ENCODE peak calls at places on chromosomes 16 and 17, in ten cellular contexts. One of them, this sample, is unnamed.

GRCh38 chr17:49213399-49213798 is 2.9 kb downstream of the ABI3 start:
- DNase-seq in CD8-positive, alpha-beta T cell: no peak
- DNase-seq in AG04450: no peak
- DNase-seq in neural progenitor cell: no peak
- DNase-seq in body of pancreas: no peak
- DNase-seq in PC-3: no peak
- DNase-seq in upper lobe of right lung: no peak
- DNase-seq in heart right ventricle: no peak
- DNase-seq in breast epithelium: no peak
- DNase-seq in A549: no peak
- DNase-seq in this sample: no peak

GRCh38 chr17:3691539-3692166 is 4.3 kb downstream of the P2RX5 start:
- DNase-seq in CD8-positive, alpha-beta T cell: no peak
- DNase-seq in AG04450: no peak
- DNase-seq in neural progenitor cell: no peak
- DNase-seq in body of pancreas: no peak
- DNase-seq in PC-3: no peak
- DNase-seq in upper lobe of right lung: no peak
- DNase-seq in heart right ventricle: no peak
- DNase-seq in breast epithelium: no peak
- DNase-seq in A549: no peak
- DNase-seq in this sample: no peak

GRCh38 chr16:119835-120234 is 18.6 kb downstream of the NPRL3 start:
- DNase-seq in CD8-positive, alpha-beta T cell: no peak
- DNase-seq in AG04450: no peak
- DNase-seq in neural progenitor cell: no peak
- DNase-seq in body of pancreas: no peak
- DNase-seq in PC-3: no peak
- DNase-seq in upper lobe of right lung: no peak
- DNase-seq in heart right ventricle: no peak
- DNase-seq in breast epithelium: no peak
- DNase-seq in A549: no peak
- DNase-seq in this sample: no peak

GRCh38 chr16:4200000-4200780 is 41.7 kb downstream of the SRL start:
- DNase-seq in CD8-positive, alpha-beta T cell: peak
- DNase-seq in AG04450: peak
- DNase-seq in neural progenitor cell: peak
- DNase-seq in body of pancreas: peak
- DNase-seq in PC-3: peak
- DNase-seq in upper lobe of right lung: peak
- DNase-seq in heart right ventricle: peak
- DNase-seq in breast epithelium: peak
- DNase-seq in A549: peak
- DNase-seq in this sample: no peak

GRCh38 chr17:72822358-72823023 is 270.0 kb downstream of the SLC39A11 start:
- DNase-seq in CD8-positive, alpha-beta T cell: no peak
- DNase-seq in AG04450: no peak
- DNase-seq in neural progenitor cell: no peak
- DNase-seq in body of pancreas: no peak
- DNase-seq in PC-3: peak
- DNase-seq in upper lobe of right lung: no peak
- DNase-seq in heart right ventricle: no peak
- DNase-seq in breast epithelium: no peak
- DNase-seq in A549: no peak
- DNase-seq in this sample: no peak

GRCh38 chr16:50498756-50499155 is 49.4 kb upstream of the NKD1 start:
- DNase-seq in CD8-positive, alpha-beta T cell: no peak
- DNase-seq in AG04450: no peak
- DNase-seq in neural progenitor cell: no peak
- DNase-seq in body of pancreas: no peak
- DNase-seq in PC-3: no peak
- DNase-seq in upper lobe of right lung: no peak
- DNase-seq in heart right ventricle: no peak
- DNase-seq in breast epithelium: no peak
- DNase-seq in A549: no peak
- DNase-seq in this sample: no peak

GRCh38 chr17:76266244-76266938 is 1.2 kb downstream of the UBALD2 start:
- DNase-seq in CD8-positive, alpha-beta T cell: no peak
- DNase-seq in AG04450: no peak
- DNase-seq in neural progenitor cell: no peak
- DNase-seq in body of pancreas: no peak
- DNase-seq in PC-3: no peak
- DNase-seq in upper lobe of right lung: no peak
- DNase-seq in heart right ventricle: no peak
- DNase-seq in breast epithelium: no peak
- DNase-seq in A549: peak
- DNase-seq in this sample: no peak

GRCh38 chr17:19647697-19648474 is 665 bp upstream of the ALDH3A2 start:
- DNase-seq in CD8-positive, alpha-beta T cell: peak
- DNase-seq in AG04450: no peak
- DNase-seq in neural progenitor cell: peak
- DNase-seq in body of pancreas: peak
- DNase-seq in PC-3: peak
- DNase-seq in upper lobe of right lung: peak
- DNase-seq in heart right ventricle: peak
- DNase-seq in breast epithelium: peak
- DNase-seq in A549: peak
- DNase-seq in this sample: no peak

GRCh38 chr17:75832164-75832651 is 12.0 kb downstream of the UNC13D start:
- DNase-seq in CD8-positive, alpha-beta T cell: peak
- DNase-seq in AG04450: no peak
- DNase-seq in neural progenitor cell: no peak
- DNase-seq in body of pancreas: no peak
- DNase-seq in PC-3: peak
- DNase-seq in upper lobe of right lung: peak
- DNase-seq in heart right ventricle: no peak
- DNase-seq in breast epithelium: no peak
- DNase-seq in A549: no peak
- DNase-seq in this sample: no peak

DNA sequence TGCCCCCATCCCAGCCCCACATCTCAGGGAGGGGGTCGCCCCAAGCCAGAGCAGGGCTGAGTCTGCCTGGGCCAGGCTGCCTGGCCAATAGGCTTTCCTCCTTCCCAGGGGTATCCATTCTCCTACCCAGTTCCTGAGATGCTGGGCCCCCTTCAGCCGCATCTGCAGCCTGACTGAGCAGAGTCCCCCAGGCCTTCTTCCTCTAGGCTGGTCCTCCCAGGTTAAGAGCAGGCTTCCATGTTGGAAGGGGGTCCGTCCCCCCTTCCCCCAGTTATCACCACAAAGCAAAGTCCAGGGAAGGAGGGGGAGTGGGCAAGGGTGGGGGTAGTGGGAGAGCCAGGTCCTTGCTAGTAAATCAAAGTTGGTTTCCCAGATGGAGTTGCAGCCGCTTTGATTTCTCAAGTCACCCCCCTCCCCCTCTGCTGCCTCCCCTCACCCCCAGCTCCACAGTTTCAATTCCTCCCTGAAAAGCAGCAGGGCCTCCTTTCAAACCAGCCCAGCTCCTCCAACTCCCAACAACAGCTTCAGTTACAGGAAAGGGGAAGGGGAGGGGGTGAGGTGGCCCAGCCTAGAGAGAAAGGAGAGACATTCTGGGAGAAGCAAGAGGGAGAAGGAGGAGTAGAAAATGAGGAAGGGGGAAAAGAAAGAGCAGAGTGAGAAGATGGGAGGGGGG is 9.5 kb upstream of the FZD2 start:
- DNase-seq in CD8-positive, alpha-beta T cell: no peak
- DNase-seq in AG04450: no peak
- DNase-seq in neural progenitor cell: peak
- DNase-seq in body of pancreas: no peak
- DNase-seq in PC-3: no peak
- DNase-seq in upper lobe of right lung: no peak
- DNase-seq in heart right ventricle: peak
- DNase-seq in breast epithelium: no peak
- DNase-seq in A549: no peak
- DNase-seq in this sample: no peak
- H3K27ac ChIP-seq in CD8-positive, alpha-beta T cell: no peak
- H3K27ac ChIP-seq in AG04450: peak
- H3K27ac ChIP-seq in neural progenitor cell: peak
- H3K27ac ChIP-seq in body of pancreas: no peak
- H3K27ac ChIP-seq in PC-3: peak
- H3K27ac ChIP-seq in upper lobe of right lung: peak
- H3K27ac ChIP-seq in heart right ventricle: peak
- H3K27ac ChIP-seq in breast epithelium: no peak
- H3K27ac ChIP-seq in A549: peak
- H3K27ac ChIP-seq in this sample: no peak

DNA sequence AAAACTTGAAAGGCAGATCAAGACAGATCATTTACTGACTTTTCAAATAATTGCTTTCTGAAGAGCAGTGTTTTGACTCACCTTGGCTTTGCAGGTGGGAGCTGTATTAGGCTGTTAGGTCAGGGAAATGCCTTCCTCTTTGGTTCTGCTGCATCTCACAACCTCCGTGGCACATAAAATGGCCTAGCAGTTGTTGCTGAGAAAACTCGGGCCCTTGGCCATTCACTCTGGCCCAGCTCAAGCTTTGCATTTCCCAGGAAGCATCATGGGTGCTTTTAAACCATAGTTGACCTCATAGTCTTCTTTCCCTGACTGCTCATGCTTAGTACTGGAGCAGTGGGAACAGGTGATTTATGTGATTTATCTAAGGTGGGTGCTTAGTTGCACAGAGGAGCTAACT is 83.5 kb downstream of the KSR1 start:
- DNase-seq in CD8-positive, alpha-beta T cell: no peak
- DNase-seq in AG04450: no peak
- DNase-seq in neural progenitor cell: no peak
- DNase-seq in body of pancreas: no peak
- DNase-seq in PC-3: no peak
- DNase-seq in upper lobe of right lung: no peak
- DNase-seq in heart right ventricle: no peak
- DNase-seq in breast epithelium: no peak
- DNase-seq in A549: no peak
- DNase-seq in this sample: no peak
- H3K27ac ChIP-seq in CD8-positive, alpha-beta T cell: no peak
- H3K27ac ChIP-seq in AG04450: peak
- H3K27ac ChIP-seq in neural progenitor cell: no peak
- H3K27ac ChIP-seq in body of pancreas: peak
- H3K27ac ChIP-seq in PC-3: peak
- H3K27ac ChIP-seq in upper lobe of right lung: peak
- H3K27ac ChIP-seq in heart right ventricle: no peak
- H3K27ac ChIP-seq in breast epithelium: peak
- H3K27ac ChIP-seq in A549: peak
- H3K27ac ChIP-seq in this sample: no peak

GRCh38 chr16:81758376-81758775 is 20.7 kb upstream of the PLCG2 start:
- DNase-seq in CD8-positive, alpha-beta T cell: no peak
- DNase-seq in AG04450: no peak
- DNase-seq in neural progenitor cell: no peak
- DNase-seq in body of pancreas: no peak
- DNase-seq in PC-3: peak
- DNase-seq in upper lobe of right lung: no peak
- DNase-seq in heart right ventricle: no peak
- DNase-seq in breast epithelium: no peak
- DNase-seq in A549: no peak
- DNase-seq in this sample: peak

GRCh38 chr16:81755915-81756644 is 23.0 kb upstream of the PLCG2 start:
- DNase-seq in CD8-positive, alpha-beta T cell: no peak
- DNase-seq in AG04450: no peak
- DNase-seq in neural progenitor cell: no peak
- DNase-seq in body of pancreas: no peak
- DNase-seq in PC-3: no peak
- DNase-seq in upper lobe of right lung: no peak
- DNase-seq in heart right ventricle: no peak
- DNase-seq in breast epithelium: no peak
- DNase-seq in A549: no peak
- DNase-seq in this sample: no peak

GRCh38 chr16:81752225-81752875 is 26.7 kb upstream of the PLCG2 start:
- DNase-seq in CD8-positive, alpha-beta T cell: no peak
- DNase-seq in AG04450: no peak
- DNase-seq in neural progenitor cell: no peak
- DNase-seq in body of pancreas: no peak
- DNase-seq in PC-3: no peak
- DNase-seq in upper lobe of right lung: peak
- DNase-seq in heart right ventricle: peak
- DNase-seq in breast epithelium: no peak
- DNase-seq in A549: no peak
- DNase-seq in this sample: no peak

GRCh38 chr16:81752876-81753227 is 26.2 kb upstream of the PLCG2 start:
- DNase-seq in CD8-positive, alpha-beta T cell: no peak
- DNase-seq in AG04450: no peak
- DNase-seq in neural progenitor cell: no peak
- DNase-seq in body of pancreas: no peak
- DNase-seq in PC-3: no peak
- DNase-seq in upper lobe of right lung: no peak
- DNase-seq in heart right ventricle: no peak
- DNase-seq in breast epithelium: no peak
- DNase-seq in A549: no peak
- DNase-seq in this sample: no peak

GRCh38 chr16:81754810-81755209 is 24.3 kb upstream of the PLCG2 start:
- DNase-seq in CD8-positive, alpha-beta T cell: no peak
- DNase-seq in AG04450: no peak
- DNase-seq in neural progenitor cell: no peak
- DNase-seq in body of pancreas: no peak
- DNase-seq in PC-3: no peak
- DNase-seq in upper lobe of right lung: no peak
- DNase-seq in heart right ventricle: no peak
- DNase-seq in breast epithelium: no peak
- DNase-seq in A549: no peak
- DNase-seq in this sample: no peak
- H3K27ac ChIP-seq in CD8-positive, alpha-beta T cell: no peak
- H3K27ac ChIP-seq in AG04450: no peak
- H3K27ac ChIP-seq in neural progenitor cell: no peak
- H3K27ac ChIP-seq in body of pancreas: no peak
- H3K27ac ChIP-seq in PC-3: no peak
- H3K27ac ChIP-seq in upper lobe of right lung: no peak
- H3K27ac ChIP-seq in heart right ventricle: no peak
- H3K27ac ChIP-seq in breast epithelium: no peak
- H3K27ac ChIP-seq in A549: no peak
- H3K27ac ChIP-seq in this sample: no peak

GRCh38 chr17:82863941-82864720 is 24.3 kb upstream of the ZNF750 start:
- DNase-seq in CD8-positive, alpha-beta T cell: peak
- DNase-seq in AG04450: peak
- DNase-seq in neural progenitor cell: no peak
- DNase-seq in body of pancreas: no peak
- DNase-seq in PC-3: peak
- DNase-seq in upper lobe of right lung: no peak
- DNase-seq in heart right ventricle: no peak
- DNase-seq in breast epithelium: no peak
- DNase-seq in A549: no peak
- DNase-seq in this sample: no peak

GRCh38 chr17:82864721-82865240 is 25.0 kb upstream of the ZNF750 start:
- DNase-seq in CD8-positive, alpha-beta T cell: no peak
- DNase-seq in AG04450: no peak
- DNase-seq in neural progenitor cell: no peak
- DNase-seq in body of pancreas: no peak
- DNase-seq in PC-3: no peak
- DNase-seq in upper lobe of right lung: no peak
- DNase-seq in heart right ventricle: no peak
- DNase-seq in breast epithelium: no peak
- DNase-seq in A549: no peak
- DNase-seq in this sample: no peak

GRCh38 chr17:82862758-82863645 is 23.2 kb upstream of the ZNF750 start:
- DNase-seq in CD8-positive, alpha-beta T cell: no peak
- DNase-seq in AG04450: no peak
- DNase-seq in neural progenitor cell: peak
- DNase-seq in body of pancreas: no peak
- DNase-seq in PC-3: no peak
- DNase-seq in upper lobe of right lung: no peak
- DNase-seq in heart right ventricle: no peak
- DNase-seq in breast epithelium: no peak
- DNase-seq in A549: no peak
- DNase-seq in this sample: no peak

GRCh38 chr17:82862191-82862590 is 22.4 kb upstream of the ZNF750 start:
- DNase-seq in CD8-positive, alpha-beta T cell: no peak
- DNase-seq in AG04450: no peak
- DNase-seq in neural progenitor cell: no peak
- DNase-seq in body of pancreas: no peak
- DNase-seq in PC-3: no peak
- DNase-seq in upper lobe of right lung: no peak
- DNase-seq in heart right ventricle: no peak
- DNase-seq in breast epithelium: no peak
- DNase-seq in A549: no peak
- DNase-seq in this sample: no peak

GRCh38 chr17:82863646-82863940 is 23.8 kb upstream of the ZNF750 start:
- DNase-seq in CD8-positive, alpha-beta T cell: no peak
- DNase-seq in AG04450: no peak
- DNase-seq in neural progenitor cell: no peak
- DNase-seq in body of pancreas: no peak
- DNase-seq in PC-3: no peak
- DNase-seq in upper lobe of right lung: no peak
- DNase-seq in heart right ventricle: no peak
- DNase-seq in breast epithelium: no peak
- DNase-seq in A549: no peak
- DNase-seq in this sample: no peak
- H3K27ac ChIP-seq in CD8-positive, alpha-beta T cell: peak
- H3K27ac ChIP-seq in AG04450: peak
- H3K27ac ChIP-seq in neural progenitor cell: no peak
- H3K27ac ChIP-seq in body of pancreas: no peak
- H3K27ac ChIP-seq in PC-3: no peak
- H3K27ac ChIP-seq in upper lobe of right lung: no peak
- H3K27ac ChIP-seq in heart right ventricle: peak
- H3K27ac ChIP-seq in breast epithelium: peak
- H3K27ac ChIP-seq in A549: no peak
- H3K27ac ChIP-seq in this sample: no peak

This sample was measured in epithelial cell of prostate.